ENCODE peak calls at places on chromosomes 3 and 15, in six cellular contexts. J is transverse colon; G is CD4-positive, alpha-beta T cell; Y is BE2C; H is psoas muscle; L is NB4. A is an unnamed sample.

GRCh38 chr15:91263632-91264477 is 163.8 kb downstream of the SV2B start:
- DNase-seq in J (peak; percentile 28), G (no peak), Y (no peak), H (peak; percentile 76), L (peak; percentile 47), A (peak; percentile 81)

GRCh38 chr15:84799511-84800187 is 17.5 kb upstream of the ALPK3 start:
- DNase-seq in J (no peak), G (no peak), Y (no peak), H (no peak), L (no peak), A (no peak)

GRCh38 chr3:88195951-88196434 is 46.2 kb downstream of the C3orf38 start:
- DNase-seq in J (no peak), G (no peak), Y (no peak), H (no peak), L (no peak), A (no peak)

GRCh38 chr3:62416109-62416508 is 42.8 kb upstream of the FEZF2 start:
- DNase-seq in J (no peak), G (no peak), Y (no peak), H (no peak), L (no peak), A (no peak)

GRCh38 chr15:100017140-100017539 is 283.9 kb upstream of the LYSMD4 start:
- DNase-seq in J (no peak), G (no peak), Y (no peak), H (no peak), L (no peak), A (no peak)

GRCh38 chr15:100082761-100083402 is 258.9 kb downstream of the ADAMTS17 start:
- DNase-seq in J (no peak), G (no peak), Y (no peak), H (no peak), L (no peak), A (peak; percentile 43)

GRCh38 chr3:130935761-130936160 is 41.9 kb downstream of the ATP2C1 start:
- DNase-seq in J (no peak), G (no peak), Y (no peak), H (no peak), L (no peak), A (no peak)

GRCh38 chr3:39110041-39110639 is 2.7 kb downstream of the TTC21A start:
- DNase-seq in J (no peak), G (no peak), Y (no peak), H (no peak), L (no peak), A (no peak)

GRCh38 chr15:70530906-70531305 is 232.5 kb downstream of the UACA start:
- DNase-seq in J (no peak), G (no peak), Y (no peak), H (no peak), L (no peak), A (no peak)

GRCh38 chr3:182979103-182979697 is 1.1 kb downstream of the DCUN1D1 start:
- DNase-seq in J (no peak), G (no peak), Y (no peak), H (no peak), L (peak; percentile 33), A (no peak)

GRCh38 chr3:126125341-126125740 is 41.4 kb upstream of the SLC41A3 start:
- DNase-seq in J (peak; percentile 1), G (no peak), Y (no peak), H (peak; percentile 1), L (no peak), A (peak; percentile 38)

GRCh38 chr3:25532763-25533162 is 104.7 kb downstream of the RARB start:
- DNase-seq in J (no peak), G (no peak), Y (peak; percentile 9), H (no peak), L (peak; percentile 62), A (no peak)

GRCh38 chr3:180116658-180117057 is 79.9 kb upstream of the PEX5L start:
- DNase-seq in J (no peak), G (no peak), Y (no peak), H (no peak), L (no peak), A (no peak)

GRCh38 chr3:129567176-129567705 is 24.3 kb downstream of the H1-8 start:
- DNase-seq in J (no peak), G (no peak), Y (no peak), H (no peak), L (no peak), A (peak; percentile 63)

GRCh38 chr15:90816401-90817116 is 51.8 kb upstream of the FURIN start:
- DNase-seq in J (no peak), G (no peak), Y (no peak), H (no peak), L (no peak), A (no peak)

GRCh38 chr3:128456776-128457715 is 9.6 kb downstream of the DNAJB8 start:
- DNase-seq in J (no peak), G (no peak), Y (peak; percentile 97), H (no peak), L (no peak), A (no peak)

GRCh38 chr15:28098766-28099554 is at the start of gene OCA2:
- DNase-seq in J (peak; percentile 43), G (peak; percentile 33), Y (peak; percentile 92), H (peak; percentile 55), L (peak; percentile 70), A (peak; percentile 54)

GRCh38 chr3:39106281-39107055 is 959 bp downstream of the GORASP1 start:
- DNase-seq in J (no peak), G (no peak), Y (no peak), H (no peak), L (peak; percentile 13), A (no peak)

GRCh38 chr3:159988617-159989251 is at the start of gene IL12A:
- DNase-seq in J (peak; percentile 90), G (peak; percentile 68), Y (peak; percentile 87), H (peak; percentile 80), L (peak; percentile 71), A (peak; percentile 92)

GRCh38 chr3:159987291-159987711 is 1.3 kb upstream of the IL12A start:
- DNase-seq in J (no peak), G (no peak), Y (no peak), H (no peak), L (no peak), A (no peak)

GRCh38 chr3:159991591-159991990 is 3.0 kb downstream of the IL12A start:
- DNase-seq in J (no peak), G (no peak), Y (no peak), H (no peak), L (no peak), A (no peak)

GRCh38 chr3:159992601-159993000 is 4.0 kb downstream of the IL12A start:
- DNase-seq in J (no peak), G (no peak), Y (no peak), H (no peak), L (no peak), A (no peak)

DNA sequence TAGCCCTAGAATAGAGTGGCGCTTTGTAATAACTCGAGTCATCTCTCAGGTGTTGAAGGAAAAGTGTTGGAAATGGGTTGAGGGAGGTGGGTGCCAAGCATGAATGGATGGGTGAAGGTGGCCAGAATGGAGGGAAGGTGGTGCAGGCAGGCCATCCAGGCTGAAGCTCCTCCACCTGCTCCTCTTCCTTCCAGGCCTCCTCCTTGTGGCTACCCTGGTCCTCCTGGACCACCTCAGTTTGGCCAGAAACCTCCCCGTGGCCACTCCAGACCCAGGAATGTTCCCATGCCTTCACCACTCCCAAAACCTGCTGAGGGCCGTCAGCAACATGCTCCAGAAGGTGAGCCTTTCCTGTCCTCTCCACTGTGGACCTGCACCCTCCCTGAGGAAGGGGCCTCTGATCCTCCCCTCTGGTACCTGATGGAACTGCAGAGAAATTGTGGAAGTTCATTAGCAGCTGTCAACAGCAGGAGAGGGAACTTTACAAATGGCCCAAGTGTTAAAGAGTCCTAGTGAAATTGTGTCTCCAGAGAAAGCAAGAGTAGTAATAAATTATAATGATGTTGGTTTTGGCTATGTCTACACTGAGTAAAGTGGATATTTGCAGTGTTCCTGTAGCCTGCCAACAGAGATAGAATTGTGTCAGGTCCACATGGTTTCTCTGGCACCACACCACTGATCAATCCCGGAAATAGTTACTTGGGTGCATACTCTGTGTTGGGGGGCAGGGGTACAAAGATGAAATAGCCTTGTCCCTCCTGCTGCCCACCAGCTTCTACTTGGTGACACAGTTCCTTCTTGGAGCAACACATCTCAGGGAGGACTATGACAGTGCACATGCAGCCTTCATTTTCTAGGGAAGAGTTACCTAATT is 1.6 kb downstream of the IL12A start:
- DNase-seq in J (no peak), G (no peak), Y (no peak), H (no peak), L (no peak), A (no peak)
- TF ChIP-seq CTCF in J (no peak), G (no peak), Y (peak; percentile 9), H (no peak), L (no peak), A (no peak)

GRCh38 chr3:69563968-69564367 is 175.3 kb upstream of the MITF start:
- DNase-seq in J (no peak), G (no peak), Y (no peak), H (no peak), L (no peak), A (no peak)

GRCh38 chr3:69565316-69565715 is 173.9 kb upstream of the MITF start:
- DNase-seq in J (no peak), G (no peak), Y (no peak), H (no peak), L (no peak), A (no peak)

GRCh38 chr3:69562001-69562400 is 176.1 kb upstream of the FRMD4B start:
- DNase-seq in J (no peak), G (no peak), Y (no peak), H (no peak), L (no peak), A (no peak)

GRCh38 chr3:69558912-69559311 is 173.0 kb upstream of the FRMD4B start:
- DNase-seq in J (no peak), G (no peak), Y (no peak), H (no peak), L (no peak), A (peak; percentile 61)

DNA sequence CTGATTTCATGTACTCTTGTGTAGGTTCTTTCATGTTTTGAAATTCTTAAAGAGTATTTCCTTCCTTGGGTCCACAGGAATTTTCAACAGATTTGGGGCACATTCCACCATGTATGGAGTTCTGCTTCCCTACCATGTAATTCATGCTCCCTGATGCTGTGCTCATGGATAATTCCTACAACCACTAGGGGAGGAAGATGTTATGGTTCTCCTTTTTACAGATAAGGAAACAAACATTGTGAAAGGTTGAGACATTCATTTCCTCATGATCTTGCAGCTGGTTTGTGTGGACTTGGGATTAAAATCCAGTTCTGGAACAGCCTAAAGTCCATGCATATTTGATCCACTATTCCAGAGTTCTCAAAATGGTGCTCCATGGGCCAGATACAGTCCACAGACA is 174.9 kb upstream of the FRMD4B start:
- DNase-seq in J (no peak), G (no peak), Y (no peak), H (no peak), L (no peak), A (no peak)
- TF ChIP-seq CTCF in J (no peak), G (no peak), Y (peak; percentile 10), H (no peak), L (no peak), A (no peak)

GRCh38 chr3:59607628-59608027 is 557.8 kb upstream of the CFAP20DC start:
- DNase-seq in J (no peak), G (no peak), Y (no peak), H (no peak), L (no peak), A (no peak)
- TF ChIP-seq CTCF in J (no peak), G (no peak), Y (peak; percentile 27), H (no peak), L (no peak), A (peak; percentile 12)

DNA sequence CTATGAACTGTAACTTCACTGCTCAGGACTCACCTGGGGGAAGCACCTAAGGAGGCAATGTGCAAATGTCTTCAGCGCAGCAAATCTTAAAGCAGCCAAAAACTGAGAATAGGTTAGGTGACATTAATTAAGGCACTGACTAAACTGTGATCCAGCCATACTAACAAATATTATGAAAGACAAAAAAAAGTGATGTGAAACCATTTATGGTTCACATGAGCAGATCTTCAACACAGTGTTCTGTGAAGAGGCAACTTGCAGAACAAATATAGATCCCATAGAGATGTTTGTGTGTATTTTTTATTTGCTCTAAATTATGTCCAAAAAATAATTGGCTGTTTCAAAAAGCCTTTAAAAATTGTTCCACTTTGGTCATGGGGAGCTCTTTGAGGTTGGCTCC is 24.1 kb upstream of the MITF start:
- DNase-seq in J (no peak), G (no peak), Y (no peak), H (no peak), L (no peak), A (no peak)
- TF ChIP-seq CTCF in J (no peak), G (no peak), Y (no peak), H (no peak), L (no peak), A (no peak)